ENCODE peak calls at places on chromosomes 1 and 21, in four cellular contexts. D is GM12878, A is HepG2, G is K562. M is an unnamed sample.

GRCh38 chr1:14602131-14602530 is 3.6 kb downstream of the KAZN start:
- DNase-seq in D (no peak), A (no peak), G (no peak), M (no peak)

GRCh38 chr21:38269567-38269917 is 12.8 kb downstream of the KCNJ15 start:
- DNase-seq in D (peak; percentile 87), A (no peak), G (no peak), M (no peak)

GRCh38 chr1:31396633-31397351 is 16.2 kb upstream of the SERINC2 start:
- DNase-seq in D (no peak), A (no peak), G (peak; percentile 41), M (no peak)

GRCh38 chr1:155085504-155086181 is 7.0 kb downstream of the EFNA3 start:
- DNase-seq in D (no peak), A (no peak), G (peak; percentile 81), M (no peak)

GRCh38 chr1:53543771-53544695 is 84.8 kb downstream of the DMRTB1 start:
- DNase-seq in D (no peak), A (no peak), G (no peak), M (no peak)

GRCh38 chr1:169468982-169469381 is 16.8 kb downstream of the SLC19A2 start:
- DNase-seq in D (no peak), A (no peak), G (no peak), M (no peak)

GRCh38 chr1:117782056-117782455 is 147.4 kb downstream of the GDAP2 start:
- DNase-seq in D (no peak), A (no peak), G (no peak), M (no peak)

GRCh38 chr1:167428418-167428817 is 89.9 kb downstream of the CD247 start:
- DNase-seq in D (no peak), A (no peak), G (no peak), M (no peak)

GRCh38 chr1:201877877-201878339 is 10.8 kb upstream of the SHISA4 start:
- DNase-seq in D (no peak), A (peak; percentile 40), G (peak; percentile 73), M (peak; percentile 69)

GRCh38 chr1:56148466-56149193 is 430.7 kb downstream of the PLPP3 start:
- DNase-seq in D (no peak), A (no peak), G (no peak), M (no peak)

GRCh38 chr1:93779540-93780121 is 98.0 kb upstream of the BCAR3 start:
- DNase-seq in D (no peak), A (no peak), G (no peak), M (no peak)
- TF ChIP-seq FOXK2 in D (no peak), A (no peak), G (no peak), M (no peak)

DNA sequence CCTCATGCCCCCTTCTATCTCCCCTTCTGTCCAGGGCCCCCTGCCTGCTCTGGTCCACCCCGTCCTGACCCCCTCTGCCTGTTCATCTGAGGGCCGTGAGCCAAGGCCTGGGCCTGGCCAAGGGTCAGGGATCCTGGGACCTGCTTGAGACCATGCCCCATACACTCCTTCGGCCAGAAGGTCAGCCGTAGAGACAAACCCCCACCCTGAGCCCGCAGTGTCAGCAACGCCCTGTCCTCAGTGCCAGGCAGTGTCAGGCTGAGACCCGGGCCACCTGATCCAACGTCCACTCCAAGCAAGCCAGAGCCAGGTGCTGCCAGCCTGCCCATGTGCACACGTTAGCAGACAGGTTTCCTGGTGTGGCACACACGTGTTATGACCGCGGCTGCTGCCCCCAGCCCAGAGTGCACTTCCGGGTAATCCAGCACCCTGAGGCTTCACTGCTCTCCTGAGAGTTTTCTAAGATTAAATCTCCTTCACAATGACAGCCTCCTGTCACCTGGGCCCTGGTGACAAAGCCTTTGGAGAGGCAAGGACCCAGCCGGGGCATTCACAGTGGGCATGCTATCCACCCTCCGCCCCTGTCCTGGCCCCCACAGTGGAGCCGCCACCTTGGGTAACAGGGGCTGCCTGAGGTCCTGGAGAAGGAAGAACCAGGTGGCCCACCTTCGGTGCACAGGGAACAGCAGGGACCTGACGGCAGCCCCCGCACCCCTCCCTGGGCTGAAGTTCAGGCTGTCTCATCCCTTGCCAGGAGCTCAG is 10.1 kb upstream of the SAMD11 start:
- DNase-seq in D (no peak), A (no peak), G (no peak), M (no peak)
- TF ChIP-seq TARDBP in D (no peak), A (no peak), G (no peak), M (no peak)

GRCh38 chr1:29122987-29123870 is 474 bp downstream of the TMEM200B start:
- DNase-seq in D (no peak), A (no peak), G (no peak), M (no peak)
- TF ChIP-seq FOXK2 in D (no peak), A (no peak), G (no peak), M (no peak)

DNA sequence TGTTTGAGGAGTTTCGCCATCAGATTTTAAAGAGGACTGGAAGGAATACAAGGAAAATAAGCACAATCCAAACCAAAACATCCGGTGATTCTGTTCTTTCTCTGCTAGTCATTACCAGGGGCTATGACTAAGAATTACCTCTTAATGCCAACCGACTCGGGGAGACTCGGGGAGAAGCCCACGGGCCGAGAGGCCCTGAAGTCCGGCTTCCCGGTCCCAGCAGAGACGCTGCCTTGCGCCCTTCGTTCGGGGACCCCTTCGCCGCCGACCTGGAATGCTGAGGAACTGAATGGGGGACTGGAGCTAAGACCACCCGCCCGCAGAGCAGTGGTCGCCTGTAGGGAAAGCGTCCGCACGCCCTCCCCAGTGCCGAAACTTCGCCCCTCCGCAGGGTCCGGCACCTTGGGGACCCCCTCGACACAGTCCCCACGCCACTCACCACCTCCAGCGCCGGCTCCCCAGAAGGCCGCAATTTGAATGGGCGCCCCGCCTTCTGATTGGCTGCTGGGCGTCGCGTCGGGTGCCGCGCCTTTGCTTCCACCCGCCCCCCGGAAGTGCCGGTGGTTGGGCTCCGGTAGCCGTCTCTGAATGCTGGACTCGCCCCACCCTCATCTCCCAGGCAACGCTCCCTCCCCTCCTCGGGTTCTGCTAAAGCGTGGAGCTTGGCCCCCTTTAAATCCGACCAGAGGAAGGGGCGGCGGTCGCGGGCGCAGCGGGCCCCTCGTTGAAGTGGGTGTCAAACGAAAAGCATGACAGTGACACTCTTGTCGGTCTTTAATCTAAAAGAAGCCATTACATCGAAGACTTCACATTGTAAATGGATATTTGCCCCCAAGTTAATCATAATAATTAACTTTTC is at the start of gene KIF14:
- DNase-seq in D (peak; percentile 67), A (peak; percentile 89), G (peak; percentile 99), M (peak; percentile 98)
- TF ChIP-seq TARDBP in D (no peak), A (no peak), G (no peak), M (no peak)